ENCODE peak calls at places on chromosomes 11 and 22, in six cellular contexts. Y, W, G, Z, H and D are unnamed samples.

GRCh38 chr11:66595245-66595904 is 2.4 kb downstream of the CCS start:
- DNase-seq in W (no peak), Y (no peak), G (no peak), Z (no peak), H (no peak), D (no peak)

GRCh38 chr11:65625628-65626342 is 10.2 kb downstream of the PCNX3 start:
- DNase-seq in Z (peak; percentile 50), Y (no peak), G (peak; percentile 35), H (peak; percentile 40), W (peak; percentile 54), D (peak; percentile 80)

GRCh38 chr11:64556721-64557250 is 34.2 kb upstream of the SLC22A12 start:
- DNase-seq in H (no peak), Z (no peak), W (no peak), G (no peak), Y (no peak), D (no peak)

GRCh38 chr11:103596323-103596722 is 440.1 kb upstream of the DDI1 start:
- DNase-seq in Z (no peak), G (no peak), H (no peak), W (no peak), Y (no peak), D (no peak)

GRCh38 chr11:47783087-47783610 is 16.0 kb upstream of the FNBP4 start:
- DNase-seq in W (no peak), H (no peak), G (no peak), Y (no peak), Z (no peak), D (no peak)

GRCh38 chr22:49365910-49366309 is 461.8 kb downstream of the BRD1 start:
- DNase-seq in W (no peak), H (no peak), Z (no peak), Y (no peak), G (no peak), D (no peak)

GRCh38 chr22:38104084-38104483 is 6.4 kb downstream of the BAIAP2L2 start:
- DNase-seq in H (peak; percentile 24), Z (no peak), G (no peak), W (no peak), Y (no peak), D (no peak)

GRCh38 chr22:42978453-42979103 is 36.4 kb downstream of the PACSIN2 start:
- DNase-seq in Z (no peak), Y (no peak), H (no peak), W (no peak), G (no peak), D (no peak)

GRCh38 chr11:61295596-61295926 is 445 bp upstream of the VWCE start:
- DNase-seq in W (no peak), H (no peak), Y (no peak), Z (no peak), G (no peak), D (no peak)

GRCh38 chr11:2844116-2844515 is 41.5 kb downstream of the CDKN1C start:
- DNase-seq in G (no peak), H (no peak), Z (no peak), Y (no peak), W (no peak), D (no peak)

GRCh38 chr11:28715726-28716125 is 607.5 kb downstream of the METTL15 start:
- DNase-seq in W (no peak), G (no peak), Y (no peak), Z (no peak), H (no peak), D (no peak)

GRCh38 chr11:115314330-115314729 is 189.9 kb downstream of the CADM1 start:
- DNase-seq in Y (no peak), W (no peak), Z (no peak), H (no peak), G (no peak), D (no peak)

GRCh38 chr11:119797137-119797611 is 68.2 kb upstream of the NECTIN1 start:
- DNase-seq in Y (no peak), Z (no peak), W (no peak), H (no peak), G (no peak), D (no peak)

GRCh38 chr11:17277024-17277584 is 565 bp downstream of the NUCB2 start:
- DNase-seq in W (no peak), Y (peak; percentile 47), H (peak; percentile 55), Z (no peak), G (no peak), D (peak; percentile 37)

GRCh38 chr11:44564653-44565007 is 833 bp upstream of the CD82 start:
- DNase-seq in Y (no peak), G (no peak), Z (no peak), H (peak; percentile 74), W (no peak), D (no peak)

GRCh38 chr22:40244586-40244985 is 66.9 kb downstream of the TNRC6B start:
- DNase-seq in G (no peak), Z (no peak), H (no peak), Y (no peak), W (no peak), D (no peak)

GRCh38 chr11:19553683-19554333 is 158.8 kb upstream of the NAV2 start:
- DNase-seq in H (peak; percentile 65), Y (peak; percentile 51), Z (peak; percentile 55), G (peak; percentile 78), W (peak; percentile 68), D (peak; percentile 86)

GRCh38 chr11:33802414-33802950 is 28.2 kb upstream of the FBXO3 start:
- DNase-seq in Y (peak; percentile 55), G (peak; percentile 13), H (peak; percentile 85), Z (no peak), W (no peak), D (peak; percentile 16)